ENCODE peak calls at places on chromosome 6, in nine cellular contexts. D is glutamatergic neuron; R is NCI-H524; F is left colon; W is activated T-helper 1 cell treated with anti-CD3 and anti-CD28 coated beads, Interleukin-12 subunit alpha, Interleukin-12 subunit beta, Interleukin-2, Interleukin-4 antibody, amounts not matched to agents 30 ng/mL and 10 ng/mL and 1 ng/mL, durations not matched to agents 14 hours and 24 hours and 36 hours; C is M059J; T is iPS-NIHi11; P is lower leg skin; H is GM03348. E is an unnamed sample.

GRCh38 chr6:130517444-130517931 is 151.7 kb downstream of the TMEM200A start:
- DNase-seq in D (no peak), R (no peak), F (no peak), W (peak), C (peak), T (no peak), P (no peak), H (no peak), E (no peak)

GRCh38 chr6:154408906-154409500 is 52.4 kb upstream of the IPCEF1 start:
- DNase-seq in D (no peak), R (peak), F (peak), W (no peak), C (peak), T (peak), P (peak), H (no peak), E (no peak)

GRCh38 chr6:14671261-14671681 is 553.7 kb downstream of the CD83 start:
- DNase-seq in D (no peak), R (peak), F (no peak), W (no peak), C (peak), T (no peak), P (no peak), H (peak), E (no peak)

GRCh38 chr6:82248233-82248735 is 740 bp upstream of the IBTK start:
- DNase-seq in D (peak), R (no peak), F (no peak), W (no peak), C (peak), T (peak), P (no peak), H (no peak), E (no peak)

GRCh38 chr6:87698618-87699017 is 3.4 kb downstream of the AKIRIN2 start:
- DNase-seq in D (no peak), R (no peak), F (no peak), W (no peak), C (peak), T (no peak), P (no peak), H (no peak), E (no peak)

GRCh38 chr6:15736023-15736696 is 73.3 kb upstream of the DTNBP1 start:
- DNase-seq in D (no peak), R (no peak), F (no peak), W (no peak), C (no peak), T (no peak), P (no peak), H (no peak), E (no peak)

GRCh38 chr6:112931835-112932234 is 584.7 kb downstream of the RFPL4B start:
- DNase-seq in D (no peak), R (no peak), F (no peak), W (no peak), C (peak), T (no peak), P (no peak), H (peak), E (no peak)

GRCh38 chr6:30689022-30689865 is 1.5 kb downstream of the NRM start:
- DNase-seq in D (no peak), R (no peak), F (no peak), W (no peak), C (no peak), T (no peak), P (no peak), H (no peak), E (no peak)

GRCh38 chr6:41718828-41719227 is 16.6 kb downstream of the TFEB start:
- DNase-seq in D (no peak), R (no peak), F (no peak), W (no peak), C (no peak), T (no peak), P (no peak), H (no peak), E (no peak)

GRCh38 chr6:106974337-106974998 is at the start of gene CD24:
- DNase-seq in D (peak), R (peak), F (peak), W (no peak), C (peak), T (peak), P (peak), H (peak), E (no peak)

GRCh38 chr6:11492444-11493300 is 44.9 kb upstream of the TMEM170B start:
- DNase-seq in D (no peak), R (no peak), F (no peak), W (no peak), C (peak), T (no peak), P (no peak), H (peak), E (no peak)

GRCh38 chr6:75283907-75284284 is 696 bp downstream of the TMEM30A start:
- DNase-seq in D (no peak), R (no peak), F (peak), W (no peak), C (no peak), T (no peak), P (no peak), H (no peak), E (no peak)

GRCh38 chr6:157769776-157770430 is 53.1 kb upstream of the SNX9 start:
- DNase-seq in D (no peak), R (no peak), F (no peak), W (no peak), C (no peak), T (no peak), P (no peak), H (peak), E (no peak)

GRCh38 chr6:17580518-17581048 is 19.5 kb upstream of the FAM8A1 start:
- DNase-seq in D (peak), R (peak), F (peak), W (no peak), C (no peak), T (peak), P (no peak), H (peak), E (peak)

GRCh38 chr6:10763006-10763405 is 15.4 kb downstream of the TMEM14B start:
- DNase-seq in D (no peak), R (no peak), F (no peak), W (no peak), C (peak), T (no peak), P (no peak), H (no peak), E (no peak)

GRCh38 chr6:109743739-109744138 is 52.6 kb downstream of the FIG4 start:
- DNase-seq in D (no peak), R (no peak), F (no peak), W (no peak), C (peak), T (no peak), P (no peak), H (peak), E (no peak)

GRCh38 chr6:169812257-169812644 is 60.8 kb downstream of the ERMARD start:
- DNase-seq in D (no peak), R (no peak), F (no peak), W (no peak), C (no peak), T (no peak), P (peak), H (no peak), E (no peak)

GRCh38 chr6:114007451-114007953 is 36.6 kb upstream of the HDAC2 start:
- DNase-seq in D (no peak), R (no peak), F (no peak), W (peak), C (peak), T (no peak), P (no peak), H (no peak), E (no peak)

GRCh38 chr6:21750479-21751018 is 157.0 kb downstream of the SOX4 start:
- DNase-seq in D (no peak), R (no peak), F (no peak), W (no peak), C (no peak), T (no peak), P (no peak), H (no peak), E (no peak)

GRCh38 chr6:72559067-72559466 is 62.8 kb upstream of the KCNQ5 start:
- DNase-seq in D (no peak), R (no peak), F (no peak), W (no peak), C (no peak), T (no peak), P (no peak), H (no peak), E (no peak)

GRCh38 chr6:137307163-137307851 is 88.1 kb upstream of the IFNGR1 start:
- DNase-seq in D (no peak), R (no peak), F (no peak), W (no peak), C (no peak), T (no peak), P (no peak), H (no peak), E (no peak)

GRCh38 chr6:85660181-85660611 is 17.5 kb upstream of the SYNCRIP start:
- DNase-seq in D (no peak), R (no peak), F (no peak), W (no peak), C (peak), T (peak), P (no peak), H (peak), E (no peak)

GRCh38 chr6:114638346-114638745 is 295.5 kb upstream of the HS3ST5 start:
- DNase-seq in D (no peak), R (no peak), F (no peak), W (no peak), C (no peak), T (peak), P (no peak), H (no peak), E (no peak)

GRCh38 chr6:15166121-15166520 is 79.7 kb upstream of the JARID2 start:
- DNase-seq in D (no peak), R (no peak), F (no peak), W (no peak), C (no peak), T (peak), P (no peak), H (no peak), E (no peak)

GRCh38 chr6:92690997-92691599 is 728.3 kb downstream of the EPHA7 start:
- DNase-seq in D (no peak), R (no peak), F (no peak), W (no peak), C (no peak), T (no peak), P (no peak), H (no peak), E (no peak)

GRCh38 chr6:88725111-88725711 is 238.2 kb downstream of the RNGTT start:
- DNase-seq in D (peak), R (peak), F (peak), W (no peak), C (peak), T (peak), P (no peak), H (no peak), E (no peak)

GRCh38 chr6:56862415-56863175 is 92.3 kb upstream of the BEND6 start:
- DNase-seq in D (no peak), R (no peak), F (no peak), W (no peak), C (peak), T (no peak), P (no peak), H (no peak), E (no peak)